ENCODE peak calls at places on chromosomes 11 and 22, in four cellular contexts. K is sigmoid colon, N is heart left ventricle, P is brain microvascular endothelial cell. T is an unnamed sample.

GRCh38 chr11:83306385-83307080 is 20.4 kb upstream of the CCDC90B start:
- DNase-seq in K (no peak), N (no peak), P (no peak), T (no peak)

GRCh38 chr11:108142304-108142703 is 20.9 kb downstream of the ACAT1 start:
- DNase-seq in K (no peak), N (no peak), P (no peak), T (no peak)

GRCh38 chr11:43582837-43583462 is 97.6 kb upstream of the HSD17B12 start:
- DNase-seq in K (no peak), N (no peak), P (no peak), T (no peak)

GRCh38 chr11:69630009-69630870 is 10.7 kb upstream of the CCND1 start:
- DNase-seq in K (no peak), N (no peak), P (peak), T (no peak)

GRCh38 chr11:33633251-33634003 is 67.2 kb downstream of the C11orf91 start:
- DNase-seq in K (no peak), N (no peak), P (peak), T (no peak)

GRCh38 chr11:5476184-5476819 is 12.2 kb upstream of the OR52D1 start:
- DNase-seq in K (no peak), N (no peak), P (peak), T (no peak)

GRCh38 chr11:121814962-121815361 is 301.1 kb downstream of the BLID start:
- DNase-seq in K (no peak), N (no peak), P (no peak), T (no peak)

GRCh38 chr11:105582497-105582896 is 27.4 kb upstream of the GRIA4 start:
- DNase-seq in K (no peak), N (no peak), P (no peak), T (no peak)

GRCh38 chr11:64220271-64220670 is 5.7 kb downstream of the TRPT1 start:
- DNase-seq in K (no peak), N (no peak), P (no peak), T (no peak)

GRCh38 chr11:64246874-64247728 is at the start of gene PPP1R14B:
- DNase-seq in K (peak), N (peak), P (peak), T (peak)

GRCh38 chr11:45663486-45664375 is 1.7 kb downstream of the CHST1 start:
- DNase-seq in K (peak), N (no peak), P (no peak), T (no peak)

GRCh38 chr11:34313099-34313517 is 44.7 kb downstream of the ABTB2 start:
- DNase-seq in K (no peak), N (peak), P (no peak), T (peak)

GRCh38 chr11:64224151-64224890 is 1.7 kb downstream of the TRPT1 start:
- DNase-seq in K (peak), N (peak), P (no peak), T (no peak)

GRCh38 chr11:47305734-47306483 is 36.0 kb downstream of the MADD start:
- DNase-seq in K (no peak), N (peak), P (peak), T (peak)

GRCh38 chr22:49617264-49617663 is 210.4 kb downstream of the BRD1 start:
- DNase-seq in K (no peak), N (no peak), P (no peak), T (no peak)

GRCh38 chr22:39718206-39718605 is 147.7 kb downstream of the CACNA1I start:
- DNase-seq in K (no peak), N (no peak), P (no peak), T (no peak)

GRCh38 chr11:64763804-64764611 is 4.2 kb upstream of the PYGM start:
- DNase-seq in K (no peak), N (peak), P (no peak), T (peak)

GRCh38 chr11:91783173-91783572 is 441.4 kb upstream of the FAT3 start:
- DNase-seq in K (no peak), N (no peak), P (no peak), T (no peak)

GRCh38 chr22:30309981-30310672 is 16.6 kb downstream of the TBC1D10A start:
- DNase-seq in K (peak), N (no peak), P (no peak), T (no peak)

GRCh38 chr11:65787649-65788622 is 1.1 kb downstream of the OVOL1 start:
- DNase-seq in K (no peak), N (no peak), P (no peak), T (peak)

GRCh38 chr11:65786786-65787636 is at the start of gene OVOL1:
- DNase-seq in K (no peak), N (no peak), P (no peak), T (peak)

GRCh38 chr11:65788801-65789200 is 1.9 kb downstream of the OVOL1 start:
- DNase-seq in K (no peak), N (no peak), P (no peak), T (no peak)

GRCh38 chr11:65785329-65786007 is 1.4 kb upstream of the OVOL1 start:
- DNase-seq in K (no peak), N (peak), P (no peak), T (no peak)

DNA sequence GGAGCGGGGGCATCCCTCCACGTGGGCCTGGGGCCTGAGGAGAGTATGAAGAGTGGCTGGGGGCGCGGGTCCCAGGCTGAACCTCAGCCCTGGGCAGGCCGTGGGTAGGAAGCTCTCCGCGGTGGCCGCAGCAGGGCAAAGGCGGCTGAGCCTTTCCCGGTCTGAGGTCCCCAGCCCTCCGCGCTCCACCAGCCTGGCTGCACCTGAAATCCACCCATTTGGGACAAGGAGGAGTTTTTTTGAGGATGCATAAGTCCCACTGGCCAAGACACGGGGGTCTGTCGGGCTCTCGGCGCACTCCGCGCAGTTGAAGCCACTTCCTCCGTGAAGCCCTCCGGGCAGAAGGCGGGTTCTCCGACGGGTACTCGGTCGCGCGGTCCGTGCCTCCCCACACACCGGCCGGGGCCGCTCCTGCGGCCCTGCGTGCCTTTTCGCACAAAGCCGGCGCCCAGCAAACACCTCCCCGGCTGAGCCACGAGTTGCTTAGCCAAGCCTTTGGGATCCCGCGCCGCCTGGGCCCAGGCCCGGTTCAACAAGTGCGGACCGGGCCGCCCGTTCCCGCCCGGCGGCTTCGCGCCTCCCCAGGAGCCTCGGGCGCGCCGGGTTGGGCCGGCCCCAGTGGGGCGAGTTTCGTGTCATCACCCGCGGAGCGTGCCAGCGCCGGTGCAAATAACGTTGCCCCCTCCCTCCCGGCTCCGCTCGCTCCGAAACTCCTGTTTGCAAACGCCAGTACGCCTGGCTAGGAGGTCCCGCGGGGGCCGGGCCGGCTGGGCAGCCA is 666 bp upstream of the OVOL1 start:
- DNase-seq in K (no peak), N (peak), P (no peak), T (no peak)
- H3K4me3 ChIP-seq in K (peak), N (no peak), P (no peak), T (peak)

GRCh38 chr11:114478768-114479167 is 39.5 kb downstream of the REXO2 start:
- DNase-seq in K (no peak), N (no peak), P (no peak), T (no peak)
- TF ChIP-seq CTCF in K (no peak), N (no peak), P (no peak), T (no peak)

DNA sequence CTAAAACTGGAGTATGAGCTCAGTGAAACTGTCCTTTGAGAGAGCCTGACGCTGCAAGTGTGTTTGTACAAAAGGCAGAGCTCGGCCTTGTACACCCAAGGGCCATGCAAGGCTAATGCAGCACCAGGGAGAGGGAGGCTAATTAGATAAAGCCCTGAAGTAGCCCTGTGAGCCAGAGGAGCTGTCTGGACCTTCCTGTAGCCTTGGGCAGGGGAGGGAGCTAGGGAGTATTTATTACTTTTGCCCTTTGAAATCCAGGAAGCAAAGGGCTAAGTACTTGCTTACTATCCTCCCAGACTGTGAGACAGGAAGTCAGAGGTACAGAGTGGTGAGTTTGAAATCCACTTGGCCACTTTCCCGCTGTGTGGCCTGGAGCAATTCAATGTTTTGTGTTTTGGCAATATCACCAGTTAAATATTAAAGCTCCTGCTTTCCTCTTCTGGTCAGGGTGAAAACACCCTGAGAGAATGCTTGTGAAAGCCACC is 10.2 kb upstream of the LDHA start:
- DNase-seq in K (peak), N (peak), P (peak), T (peak)
- H3K4me3 ChIP-seq in K (peak), N (no peak), P (no peak), T (peak)

GRCh38 chr11:67274768-67275605 is 8.7 kb downstream of the GRK2 start:
- DNase-seq in K (peak), N (peak), P (no peak), T (peak)

GRCh38 chr11:67273260-67273990 is 7.2 kb downstream of the GRK2 start:
- DNase-seq in K (peak), N (peak), P (no peak), T (peak)

GRCh38 chr11:67276821-67277230 is 10.6 kb downstream of the GRK2 start:
- DNase-seq in K (peak), N (peak), P (no peak), T (peak)

GRCh38 chr11:67277231-67277961 is 11.1 kb downstream of the GRK2 start:
- DNase-seq in K (peak), N (peak), P (no peak), T (peak)

GRCh38 chr11:67275606-67276409 is 9.5 kb downstream of the GRK2 start:
- DNase-seq in K (peak), N (peak), P (no peak), T (no peak)
- TF ChIP-seq CTCF in K (no peak), N (no peak), P (no peak), T (no peak)

GRCh38 chr11:125370561-125371389 is 125.3 kb downstream of the FEZ1 start:
- DNase-seq in K (no peak), N (peak), P (no peak), T (no peak)
- H3K4me3 ChIP-seq in K (no peak), N (no peak), P (no peak), T (no peak)

GRCh38 chr22:26642465-26643367 is 14.7 kb upstream of the MIAT start:
- DNase-seq in K (no peak), N (peak), P (no peak), T (no peak)
- TF ChIP-seq CTCF in K (no peak), N (no peak), P (peak), T (no peak)

GRCh38 chr11:118156531-118157185 is 4.0 kb upstream of the SCN4B start:
- DNase-seq in K (no peak), N (no peak), P (no peak), T (no peak)
- H3K4me3 ChIP-seq in K (no peak), N (no peak), P (no peak), T (no peak)

GRCh38 chr22:19745155-19746133 is 15.1 kb upstream of the TBX1 start:
- DNase-seq in K (no peak), N (peak), P (no peak), T (peak)
- TF ChIP-seq CTCF in K (no peak), N (no peak), P (no peak), T (no peak)

GRCh38 chr11:2374456-2375201 is 2.5 kb upstream of the CD81 start:
- DNase-seq in K (peak), N (no peak), P (no peak), T (peak)
- H3K4me3 ChIP-seq in K (no peak), N (no peak), P (no peak), T (no peak)

T was measured in psoas muscle.